ENCODE peak calls at places on chromosomes 12 and 14, in six cellular contexts. One of them, this sample, is unnamed.

GRCh38 chr14:55103005-55103640 is 25.9 kb upstream of the LGALS3 start:
- DNase-seq in A549: peak; percentile 92
- DNase-seq in upper lobe of right lung: peak; percentile 92
- DNase-seq in foreskin fibroblast: peak; percentile 98
- DNase-seq in AG04450: peak; percentile 72
- DNase-seq in right atrium auricular region: peak; percentile 88
- DNase-seq in this sample: peak; percentile 89

GRCh38 chr12:76307083-76307482 is 41.1 kb downstream of the BBS10 start:
- DNase-seq in A549: no peak
- DNase-seq in upper lobe of right lung: no peak
- DNase-seq in foreskin fibroblast: no peak
- DNase-seq in AG04450: no peak
- DNase-seq in right atrium auricular region: no peak
- DNase-seq in this sample: no peak

GRCh38 chr14:99757331-99758070 is 35.7 kb upstream of the EML1 start:
- DNase-seq in A549: peak; percentile 66
- DNase-seq in upper lobe of right lung: peak; percentile 30
- DNase-seq in foreskin fibroblast: peak; percentile 96
- DNase-seq in AG04450: peak; percentile 88
- DNase-seq in right atrium auricular region: no peak
- DNase-seq in this sample: no peak

GRCh38 chr14:65208548-65208947 is 106.2 kb upstream of the MAX start:
- DNase-seq in A549: no peak
- DNase-seq in upper lobe of right lung: no peak
- DNase-seq in foreskin fibroblast: no peak
- DNase-seq in AG04450: no peak
- DNase-seq in right atrium auricular region: no peak
- DNase-seq in this sample: no peak

GRCh38 chr14:95784137-95784536 is 70.2 kb upstream of the TCL1A start:
- DNase-seq in A549: no peak
- DNase-seq in upper lobe of right lung: no peak
- DNase-seq in foreskin fibroblast: peak; percentile 5
- DNase-seq in AG04450: no peak
- DNase-seq in right atrium auricular region: no peak
- DNase-seq in this sample: peak; percentile 30

GRCh38 chr14:85527006-85527405 is 2.9 kb upstream of the FLRT2 start:
- DNase-seq in A549: no peak
- DNase-seq in upper lobe of right lung: no peak
- DNase-seq in foreskin fibroblast: no peak
- DNase-seq in AG04450: no peak
- DNase-seq in right atrium auricular region: no peak
- DNase-seq in this sample: no peak

GRCh38 chr12:45601390-45601789 is 128.1 kb upstream of the ARID2 start:
- DNase-seq in A549: no peak
- DNase-seq in upper lobe of right lung: no peak
- DNase-seq in foreskin fibroblast: no peak
- DNase-seq in AG04450: no peak
- DNase-seq in right atrium auricular region: no peak
- DNase-seq in this sample: no peak

GRCh38 chr12:24948452-24948815 is 467 bp downstream of the BCAT1 start:
- DNase-seq in A549: peak; percentile 31
- DNase-seq in upper lobe of right lung: no peak
- DNase-seq in foreskin fibroblast: peak; percentile 18
- DNase-seq in AG04450: no peak
- DNase-seq in right atrium auricular region: no peak
- DNase-seq in this sample: no peak

GRCh38 chr12:6927379-6927991 is at the start of gene ATN1:
- DNase-seq in A549: peak; percentile 59
- DNase-seq in upper lobe of right lung: peak; percentile 90
- DNase-seq in foreskin fibroblast: peak; percentile 79
- DNase-seq in AG04450: peak; percentile 47
- DNase-seq in right atrium auricular region: peak; percentile 73
- DNase-seq in this sample: no peak

GRCh38 chr12:43914923-43915468 is 79.1 kb downstream of the TMEM117 start:
- DNase-seq in A549: no peak
- DNase-seq in upper lobe of right lung: no peak
- DNase-seq in foreskin fibroblast: no peak
- DNase-seq in AG04450: no peak
- DNase-seq in right atrium auricular region: no peak
- DNase-seq in this sample: no peak

GRCh38 chr14:106372870-106373657 is 846.7 kb downstream of the TMEM121 start:
- DNase-seq in A549: peak; percentile 36
- DNase-seq in upper lobe of right lung: peak; percentile 84
- DNase-seq in foreskin fibroblast: no peak
- DNase-seq in AG04450: no peak
- DNase-seq in right atrium auricular region: no peak
- DNase-seq in this sample: peak; percentile 88

GRCh38 chr14:77007975-77008421 is 20.5 kb downstream of the IRF2BPL start:
- DNase-seq in A549: no peak
- DNase-seq in upper lobe of right lung: peak; percentile 93
- DNase-seq in foreskin fibroblast: no peak
- DNase-seq in AG04450: no peak
- DNase-seq in right atrium auricular region: no peak
- DNase-seq in this sample: no peak

GRCh38 chr12:1328385-1328784 is 266.0 kb downstream of the FBXL14 start:
- DNase-seq in A549: no peak
- DNase-seq in upper lobe of right lung: no peak
- DNase-seq in foreskin fibroblast: no peak
- DNase-seq in AG04450: no peak
- DNase-seq in right atrium auricular region: no peak
- DNase-seq in this sample: no peak

GRCh38 chr12:121789800-121790748 is 3.4 kb downstream of the RHOF start:
- DNase-seq in A549: no peak
- DNase-seq in upper lobe of right lung: peak; percentile 88
- DNase-seq in foreskin fibroblast: no peak
- DNase-seq in AG04450: no peak
- DNase-seq in right atrium auricular region: no peak
- DNase-seq in this sample: peak; percentile 93

GRCh38 chr12:108822458-108823205 is 34.8 kb downstream of the SSH1 start:
- DNase-seq in A549: no peak
- DNase-seq in upper lobe of right lung: no peak
- DNase-seq in foreskin fibroblast: no peak
- DNase-seq in AG04450: no peak
- DNase-seq in right atrium auricular region: no peak
- DNase-seq in this sample: no peak

GRCh38 chr12:53325539-53326061 is 4.2 kb upstream of the AAAS start:
- DNase-seq in A549: peak; percentile 39
- DNase-seq in upper lobe of right lung: peak; percentile 70
- DNase-seq in foreskin fibroblast: no peak
- DNase-seq in AG04450: no peak
- DNase-seq in right atrium auricular region: peak; percentile 58
- DNase-seq in this sample: no peak

GRCh38 chr12:124923906-124924734 is 9.7 kb upstream of the UBC start:
- DNase-seq in A549: no peak
- DNase-seq in upper lobe of right lung: no peak
- DNase-seq in foreskin fibroblast: peak; percentile 88
- DNase-seq in AG04450: no peak
- DNase-seq in right atrium auricular region: no peak
- DNase-seq in this sample: no peak

GRCh38 chr14:96084796-96085195 is 45.6 kb downstream of the C14orf132 start:
- DNase-seq in A549: no peak
- DNase-seq in upper lobe of right lung: no peak
- DNase-seq in foreskin fibroblast: no peak
- DNase-seq in AG04450: no peak
- DNase-seq in right atrium auricular region: no peak
- DNase-seq in this sample: no peak

GRCh38 chr12:65152012-65152411 is 17.4 kb upstream of the LEMD3 start:
- DNase-seq in A549: no peak
- DNase-seq in upper lobe of right lung: no peak
- DNase-seq in foreskin fibroblast: no peak
- DNase-seq in AG04450: no peak
- DNase-seq in right atrium auricular region: no peak
- DNase-seq in this sample: no peak

GRCh38 chr12:95241761-95242506 is 24.3 kb downstream of the VEZT start:
- DNase-seq in A549: no peak
- DNase-seq in upper lobe of right lung: no peak
- DNase-seq in foreskin fibroblast: no peak
- DNase-seq in AG04450: no peak
- DNase-seq in right atrium auricular region: no peak
- DNase-seq in this sample: no peak

GRCh38 chr12:62720661-62721330 is 214.2 kb downstream of the PPM1H start:
- DNase-seq in A549: no peak
- DNase-seq in upper lobe of right lung: no peak
- DNase-seq in foreskin fibroblast: peak; percentile 83
- DNase-seq in AG04450: no peak
- DNase-seq in right atrium auricular region: no peak
- DNase-seq in this sample: no peak

GRCh38 chr12:116799955-116800354 is 61.8 kb downstream of the RNFT2 start:
- DNase-seq in A549: no peak
- DNase-seq in upper lobe of right lung: no peak
- DNase-seq in foreskin fibroblast: no peak
- DNase-seq in AG04450: no peak
- DNase-seq in right atrium auricular region: no peak
- DNase-seq in this sample: no peak

GRCh38 chr12:116803018-116803736 is 65.1 kb downstream of the RNFT2 start:
- DNase-seq in A549: no peak
- DNase-seq in upper lobe of right lung: no peak
- DNase-seq in foreskin fibroblast: no peak
- DNase-seq in AG04450: no peak
- DNase-seq in right atrium auricular region: no peak
- DNase-seq in this sample: peak; percentile 91

GRCh38 chr12:116798719-116799118 is 60.6 kb downstream of the RNFT2 start:
- DNase-seq in A549: no peak
- DNase-seq in upper lobe of right lung: no peak
- DNase-seq in foreskin fibroblast: no peak
- DNase-seq in AG04450: no peak
- DNase-seq in right atrium auricular region: no peak
- DNase-seq in this sample: no peak

GRCh38 chr12:116802018-116802417 is 63.9 kb downstream of the RNFT2 start:
- DNase-seq in A549: no peak
- DNase-seq in upper lobe of right lung: no peak
- DNase-seq in foreskin fibroblast: no peak
- DNase-seq in AG04450: no peak
- DNase-seq in right atrium auricular region: no peak
- DNase-seq in this sample: no peak

GRCh38 chr12:116800918-116801317 is 62.8 kb downstream of the RNFT2 start:
- DNase-seq in A549: no peak
- DNase-seq in upper lobe of right lung: no peak
- DNase-seq in foreskin fibroblast: no peak
- DNase-seq in AG04450: no peak
- DNase-seq in right atrium auricular region: no peak
- DNase-seq in this sample: no peak
- H3K4me3 ChIP-seq in A549: no peak overlapping the region
- H3K4me3 ChIP-seq in upper lobe of right lung: no peak overlapping the region
- H3K4me3 ChIP-seq in foreskin fibroblast: no peak overlapping the region
- H3K4me3 ChIP-seq in AG04450: no peak overlapping the region
- H3K4me3 ChIP-seq in right atrium auricular region: no peak overlapping the region
- H3K4me3 ChIP-seq in this sample: no peak overlapping the region

GRCh38 chr14:58863576-58864345 is 226.0 kb downstream of the DACT1 start:
- DNase-seq in A549: no peak
- DNase-seq in upper lobe of right lung: no peak
- DNase-seq in foreskin fibroblast: no peak
- DNase-seq in AG04450: no peak
- DNase-seq in right atrium auricular region: no peak
- DNase-seq in this sample: no peak

GRCh38 chr14:58862421-58862820 is 224.7 kb downstream of the DACT1 start:
- DNase-seq in A549: no peak
- DNase-seq in upper lobe of right lung: no peak
- DNase-seq in foreskin fibroblast: no peak
- DNase-seq in AG04450: no peak
- DNase-seq in right atrium auricular region: no peak
- DNase-seq in this sample: no peak

GRCh38 chr14:58866386-58866785 is 228.6 kb downstream of the DACT1 start:
- DNase-seq in A549: no peak
- DNase-seq in upper lobe of right lung: no peak
- DNase-seq in foreskin fibroblast: no peak
- DNase-seq in AG04450: no peak
- DNase-seq in right atrium auricular region: no peak
- DNase-seq in this sample: no peak

GRCh38 chr14:58864751-58865519 is 227.2 kb downstream of the DACT1 start:
- DNase-seq in A549: no peak
- DNase-seq in upper lobe of right lung: no peak
- DNase-seq in foreskin fibroblast: peak; percentile 74
- DNase-seq in AG04450: peak; percentile 60
- DNase-seq in right atrium auricular region: no peak
- DNase-seq in this sample: no peak

DNA sequence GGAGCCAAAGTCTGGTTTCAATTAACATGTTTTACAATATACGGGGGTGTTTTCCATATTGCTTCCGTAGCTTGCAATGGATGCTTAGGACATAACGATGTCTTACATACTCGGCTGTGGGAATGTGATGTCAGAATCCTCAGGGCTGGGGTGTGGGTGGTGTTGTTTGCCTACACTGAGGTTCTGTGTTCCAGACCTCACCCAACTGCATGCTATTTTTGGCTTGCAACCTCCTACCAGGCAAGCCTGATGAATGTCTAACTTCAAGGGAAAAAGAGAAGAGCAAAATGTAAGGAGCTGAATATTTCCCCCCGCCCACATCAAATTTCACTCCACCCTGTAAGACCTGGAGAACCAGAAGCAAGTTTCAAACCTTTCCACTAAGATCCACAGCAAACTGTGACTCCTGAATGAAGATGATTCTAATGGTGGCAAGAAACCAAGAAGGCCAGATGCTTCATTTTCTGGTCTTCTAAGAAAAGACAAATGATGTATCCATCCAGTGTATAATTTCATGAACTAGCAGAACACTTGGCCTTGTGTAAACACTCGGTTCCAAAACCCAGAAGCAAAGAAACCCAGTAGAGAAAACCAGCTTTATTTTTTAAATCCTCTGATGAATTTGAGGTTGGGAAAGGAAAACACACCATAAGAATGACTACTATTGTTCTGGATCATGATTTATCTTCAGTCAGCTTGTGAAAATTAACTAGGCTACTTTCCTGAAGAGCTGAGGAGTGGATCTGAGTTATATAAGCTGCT is 227.9 kb downstream of the DACT1 start:
- DNase-seq in A549: no peak
- DNase-seq in upper lobe of right lung: no peak
- DNase-seq in foreskin fibroblast: peak; percentile 68
- DNase-seq in AG04450: peak; percentile 44
- DNase-seq in right atrium auricular region: no peak
- DNase-seq in this sample: no peak
- H3K4me3 ChIP-seq in A549: no peak overlapping the region
- H3K4me3 ChIP-seq in upper lobe of right lung: no peak overlapping the region
- H3K4me3 ChIP-seq in foreskin fibroblast: no peak overlapping the region
- H3K4me3 ChIP-seq in AG04450: no peak overlapping the region
- H3K4me3 ChIP-seq in right atrium auricular region: no peak overlapping the region
- H3K4me3 ChIP-seq in this sample: no peak overlapping the region

GRCh38 chr14:25140423-25140822 is 90.5 kb upstream of the STXBP6 start:
- DNase-seq in A549: no peak
- DNase-seq in upper lobe of right lung: no peak
- DNase-seq in foreskin fibroblast: no peak
- DNase-seq in AG04450: no peak
- DNase-seq in right atrium auricular region: no peak
- DNase-seq in this sample: no peak
- H3K4me3 ChIP-seq in A549: no peak overlapping the region
- H3K4me3 ChIP-seq in upper lobe of right lung: no peak overlapping the region
- H3K4me3 ChIP-seq in foreskin fibroblast: no peak overlapping the region
- H3K4me3 ChIP-seq in AG04450: no peak overlapping the region
- H3K4me3 ChIP-seq in right atrium auricular region: no peak overlapping the region
- H3K4me3 ChIP-seq in this sample: no peak overlapping the region

DNA sequence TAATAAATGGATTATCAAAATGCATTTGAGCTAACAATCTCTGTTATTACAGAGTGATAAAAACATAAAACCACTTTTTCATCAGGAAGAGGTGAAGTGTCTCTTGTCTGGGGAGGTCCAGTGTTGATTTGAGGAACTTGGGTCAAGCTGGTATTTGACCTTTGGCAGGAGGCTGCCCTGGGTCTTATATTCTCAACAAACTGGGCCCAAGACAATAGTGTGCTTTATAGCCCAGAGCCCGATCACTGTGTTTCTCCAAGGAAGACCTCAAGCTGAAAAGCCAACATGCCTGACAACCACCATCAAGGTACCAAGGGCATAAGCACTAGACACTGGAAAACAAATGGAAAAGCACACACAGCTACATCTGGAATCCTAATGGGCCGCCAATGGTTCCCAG is 137.0 kb downstream of the SLC25A21 start:
- DNase-seq in A549: no peak
- DNase-seq in upper lobe of right lung: no peak
- DNase-seq in foreskin fibroblast: no peak
- DNase-seq in AG04450: no peak
- DNase-seq in right atrium auricular region: no peak
- DNase-seq in this sample: no peak
- H3K4me3 ChIP-seq in A549: no peak overlapping the region
- H3K4me3 ChIP-seq in upper lobe of right lung: no peak overlapping the region
- H3K4me3 ChIP-seq in foreskin fibroblast: no peak overlapping the region
- H3K4me3 ChIP-seq in AG04450: no peak overlapping the region
- H3K4me3 ChIP-seq in right atrium auricular region: no peak overlapping the region
- H3K4me3 ChIP-seq in this sample: no peak overlapping the region

This sample was measured in Jurkat, Clone E6-1.